ENCODE peak calls at places on chromosome 6, in eight cellular contexts. U is adrenal gland; C is mesendoderm; F is endothelial cell of umbilical vein; L is kidney; Z is brain microvascular endothelial cell; E is caudate nucleus; S is naive thymus-derived CD4-positive, alpha-beta T cell. O is an unnamed sample.

GRCh38 chr6:73263570-73263909 is 544 bp upstream of the KHDC1 start:
- DNase-seq in Z (no peak), U (no peak), E (no peak), L (no peak), S (no peak), C (no peak), F (no peak), O (no peak)

GRCh38 chr6:15658345-15658744 is 4.5 kb downstream of the DTNBP1 start:
- DNase-seq in E (no peak), F (no peak), S (no peak), U (no peak), C (no peak), L (no peak), Z (no peak), O (no peak)

GRCh38 chr6:87283461-87283860 is 38.9 kb upstream of the SMIM8 start:
- DNase-seq in Z (no peak), L (no peak), C (no peak), F (no peak), U (no peak), E (no peak), S (no peak), O (no peak)

GRCh38 chr6:54710430-54710829 is 136.1 kb upstream of the FAM83B start:
- DNase-seq in F (no peak), Z (no peak), L (no peak), U (no peak), S (no peak), C (no peak), E (no peak), O (no peak)

GRCh38 chr6:45946887-45947286 is 68.8 kb downstream of the CLIC5 start:
- DNase-seq in E (no peak), C (no peak), S (no peak), F (no peak), U (no peak), L (no peak), Z (no peak), O (no peak)

GRCh38 chr6:158624684-158625682 is 19.6 kb downstream of the DYNLT1 start:
- DNase-seq in S (no peak), F (no peak), Z (no peak), L (peak), E (peak), U (no peak), C (no peak), O (peak)

GRCh38 chr6:110665600-110665999 is 149.7 kb downstream of the CDK19 start:
- DNase-seq in C (no peak), S (no peak), U (no peak), F (no peak), E (no peak), L (no peak), Z (no peak), O (no peak)

GRCh38 chr6:162343902-162344226 is 383.7 kb downstream of the PRKN start:
- DNase-seq in E (no peak), Z (no peak), S (no peak), C (no peak), U (no peak), L (no peak), F (no peak), O (no peak)

GRCh38 chr6:129112591-129112990 is 229.7 kb downstream of the LAMA2 start:
- DNase-seq in F (no peak), U (no peak), Z (no peak), S (no peak), L (no peak), E (no peak), C (no peak), O (no peak)

GRCh38 chr6:101761124-101761601 is 367.7 kb downstream of the GRIK2 start:
- DNase-seq in C (no peak), S (no peak), L (no peak), Z (peak), E (no peak), U (peak), F (no peak), O (no peak)

GRCh38 chr6:33718713-33719112 is 7.2 kb upstream of the UQCC2 start:
- DNase-seq in C (no peak), F (no peak), Z (no peak), L (no peak), S (no peak), E (no peak), U (no peak), O (no peak)

GRCh38 chr6:1383729-1384548 is 5.4 kb upstream of the FOXF2 start:
- DNase-seq in C (no peak), U (no peak), S (no peak), L (peak), F (no peak), Z (no peak), E (no peak), O (no peak)

GRCh38 chr6:149716584-149716983 is 1.3 kb downstream of the LATS1 start:
- DNase-seq in U (no peak), Z (no peak), F (peak), S (no peak), C (no peak), L (no peak), E (no peak), O (no peak)

GRCh38 chr6:107443066-107443903 is 16.1 kb downstream of the PDSS2 start:
- DNase-seq in C (no peak), F (peak), L (no peak), U (no peak), E (no peak), Z (peak), S (no peak), O (no peak)

GRCh38 chr6:30700340-30700739 is 9.6 kb upstream of the NRM start:
- DNase-seq in L (peak), U (no peak), S (no peak), Z (no peak), C (peak), E (no peak), F (no peak), O (no peak)

GRCh38 chr6:109445382-109445781 is 4.9 kb downstream of the SMPD2 start:
- DNase-seq in C (no peak), F (no peak), U (no peak), E (no peak), L (no peak), S (no peak), Z (no peak), O (no peak)

GRCh38 chr6:26016326-26017275 is 54.0 kb downstream of the TRIM38 start:
- DNase-seq in E (no peak), L (no peak), Z (no peak), U (no peak), C (peak), S (no peak), F (peak), O (no peak)

GRCh38 chr6:25220853-25221252 is 58.3 kb upstream of the CARMIL1 start:
- DNase-seq in C (no peak), Z (no peak), U (no peak), S (no peak), E (no peak), L (no peak), F (no peak), O (no peak)

GRCh38 chr6:56954389-56955170 is at the start of gene BEND6:
- DNase-seq in Z (peak), F (peak), L (peak), E (peak), C (peak), U (peak), S (peak), O (peak)

GRCh38 chr6:1426416-1426815 is 37.0 kb downstream of the FOXF2 start:
- DNase-seq in U (no peak), C (no peak), E (no peak), F (no peak), S (no peak), L (no peak), Z (no peak), O (no peak)

GRCh38 chr6:105713474-105714118 is 310.7 kb upstream of the PREP start:
- DNase-seq in F (no peak), Z (no peak), E (no peak), S (no peak), L (no peak), U (no peak), C (peak), O (no peak)

GRCh38 chr6:1916334-1916985 is 306.7 kb downstream of the FOXC1 start:
- DNase-seq in C (peak), F (peak), L (no peak), U (no peak), E (no peak), S (no peak), Z (peak), O (no peak)

GRCh38 chr6:99183066-99183465 is 166.4 kb downstream of the FAXC start:
- DNase-seq in F (no peak), L (no peak), U (no peak), Z (no peak), C (no peak), E (no peak), S (no peak), O (no peak)

GRCh38 chr6:151627689-151628444 is 134.1 kb downstream of the CCDC170 start:
- DNase-seq in C (no peak), F (no peak), S (no peak), E (no peak), U (no peak), L (no peak), Z (no peak), O (no peak)

GRCh38 chr6:48429021-48429420 is 318.0 kb upstream of the PTCHD4 start:
- DNase-seq in L (no peak), Z (no peak), U (no peak), F (no peak), S (no peak), C (no peak), E (no peak), O (no peak)

GRCh38 chr6:144617231-144618199 is 332.4 kb downstream of the UTRN start:
- DNase-seq in U (no peak), C (no peak), L (no peak), Z (no peak), S (no peak), E (no peak), F (no peak), O (no peak)

GRCh38 chr6:168101201-168102092 is 22.4 kb upstream of the FRMD1 start:
- DNase-seq in F (no peak), C (no peak), E (no peak), L (peak), Z (no peak), U (no peak), S (no peak), O (no peak)

GRCh38 chr6:40923326-40923725 is 115.7 kb downstream of the UNC5CL start:
- DNase-seq in E (no peak), U (no peak), Z (no peak), C (peak), S (no peak), F (no peak), L (no peak), O (no peak)

GRCh38 chr6:3813150-3813780 is 35.9 kb upstream of the FAM50B start:
- DNase-seq in U (peak), C (no peak), F (peak), E (no peak), L (peak), S (no peak), Z (peak), O (no peak)

GRCh38 chr6:3814539-3814938 is 34.6 kb upstream of the FAM50B start:
- DNase-seq in L (no peak), Z (no peak), C (no peak), S (no peak), F (no peak), U (no peak), E (no peak), O (no peak)

GRCh38 chr6:3813918-3814317 is 35.3 kb upstream of the FAM50B start:
- DNase-seq in F (no peak), S (no peak), U (no peak), C (no peak), Z (no peak), E (no peak), L (no peak), O (no peak)

GRCh38 chr6:3811191-3811590 is 38.0 kb upstream of the FAM50B start:
- DNase-seq in Z (no peak), L (no peak), U (no peak), E (no peak), S (no peak), F (peak), C (no peak), O (no peak)

DNA sequence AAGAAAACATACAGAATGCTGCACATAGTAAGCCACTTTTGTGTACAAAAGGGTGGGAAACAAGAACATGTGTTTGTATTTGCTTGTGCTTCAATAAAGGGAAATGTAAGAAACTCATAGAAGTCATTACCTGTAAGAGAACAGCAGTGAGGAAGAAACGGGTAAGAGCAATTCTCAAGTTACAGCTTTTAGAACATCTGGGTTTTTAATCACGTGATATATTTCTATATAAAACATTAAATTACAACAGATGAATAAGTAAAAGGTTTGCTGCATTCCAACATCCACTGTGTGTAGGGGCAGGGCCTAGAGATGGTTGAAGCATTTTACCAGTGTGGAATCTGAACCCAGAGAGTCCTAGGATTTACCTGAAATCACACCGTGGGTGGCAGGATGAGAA is 36.6 kb upstream of the FAM50B start:
- DNase-seq in L (no peak), F (no peak), S (no peak), E (no peak), Z (no peak), U (no peak), C (no peak), O (no peak)
- H3K27ac ChIP-seq in L (no peak), F (peak), S (no peak), E (no peak), Z (no peak), U (no peak), C (no peak), O (no peak)

DNA sequence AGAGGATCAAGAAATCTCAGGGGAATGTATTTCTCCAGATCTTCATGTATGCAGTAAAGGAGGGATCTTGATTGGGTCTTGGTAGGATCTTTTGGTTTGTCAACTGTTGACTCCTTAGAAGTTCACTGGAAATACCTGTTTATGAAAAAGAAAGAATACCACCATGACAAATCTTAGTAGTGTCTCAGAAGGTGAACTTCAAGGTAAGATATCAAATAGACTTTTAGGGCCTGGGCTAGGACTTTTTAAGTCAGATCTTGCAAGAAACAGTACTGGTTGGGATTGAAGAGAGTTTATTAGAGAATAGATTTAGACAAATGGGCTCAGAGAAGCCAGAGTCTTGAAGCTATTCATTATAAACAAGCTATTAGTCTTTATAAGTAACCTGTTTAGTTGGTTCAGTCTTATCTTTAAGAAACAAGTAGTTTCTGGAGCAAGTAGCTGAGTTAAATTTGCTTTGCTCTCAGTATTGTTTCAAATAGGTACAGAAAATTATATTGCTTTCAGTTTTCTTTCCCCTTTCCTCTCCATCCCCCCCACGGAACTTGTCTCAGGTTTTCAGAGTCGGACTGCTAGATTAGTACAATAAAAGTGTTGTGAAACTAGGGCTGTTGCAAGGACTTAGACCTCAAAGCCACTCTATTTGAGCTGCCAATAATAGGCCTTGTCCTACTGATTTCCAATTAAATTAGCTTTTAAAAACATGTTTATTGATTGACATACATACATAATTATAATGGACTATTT is 529.1 kb upstream of the CITED2 start:
- DNase-seq in S (no peak), Z (no peak), E (no peak), L (no peak), F (no peak), C (no peak), U (no peak), O (no peak)
- H3K27ac ChIP-seq in S (no peak), Z (no peak), E (no peak), L (no peak), F (no peak), C (no peak), U (no peak), O (no peak)

DNA sequence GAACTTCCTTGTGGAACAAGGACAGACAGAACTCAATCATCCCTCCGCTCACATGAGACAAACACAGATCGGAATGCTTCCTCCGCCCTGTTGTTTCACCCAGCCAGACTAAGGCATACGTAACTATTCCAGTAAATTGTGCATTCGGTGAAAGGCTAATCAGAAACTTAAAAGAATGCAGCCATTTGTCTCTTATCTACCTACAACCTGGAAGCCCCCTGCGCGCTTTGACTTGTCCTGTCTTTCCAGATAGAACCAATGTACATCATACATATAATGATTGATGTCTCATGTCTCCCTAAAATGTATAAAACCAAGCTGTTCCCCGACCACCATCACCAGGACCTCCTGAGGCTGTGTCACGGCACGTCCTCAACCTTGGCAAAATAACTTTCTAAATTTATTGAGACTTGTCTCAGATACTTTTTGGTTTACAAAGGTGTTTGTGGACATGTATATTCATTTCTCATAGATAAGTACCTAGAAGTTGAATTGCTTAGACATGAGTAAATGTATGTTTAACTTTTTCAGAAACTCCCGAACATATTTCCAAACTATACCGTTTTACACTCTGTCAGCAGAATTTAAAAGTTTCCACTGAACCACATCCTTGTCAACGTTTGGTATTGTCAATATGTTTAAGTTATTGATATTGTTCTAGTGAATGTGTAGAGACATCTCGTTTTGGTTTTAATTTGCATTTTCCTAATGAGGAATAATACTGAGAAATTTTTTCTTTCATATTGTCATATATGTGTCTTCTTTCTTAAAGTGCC is 197.6 kb upstream of the THBS2 start:
- DNase-seq in L (no peak), S (no peak), F (no peak), U (no peak), E (no peak), Z (peak), C (no peak), O (no peak)
- H3K27ac ChIP-seq in L (peak), S (no peak), F (no peak), U (peak), E (no peak), Z (peak), C (no peak), O (peak)

GRCh38 chr6:13613029-13613594 is 2.0 kb upstream of the NOL7 start:
- DNase-seq in U (no peak), L (no peak), E (no peak), C (no peak), Z (no peak), F (no peak), S (no peak), O (no peak)
- H3K27ac ChIP-seq in U (no peak), L (no peak), E (no peak), C (no peak), Z (no peak), F (no peak), S (no peak), O (no peak)